ENCODE peak calls at places on chromosomes 13 and 19, in five cellular contexts. One of them, this sample, is unnamed.

GRCh38 chr19:38693380-38694223 is 46.2 kb downstream of the ACTN4 start:
- DNase-seq in mesenchymal stem cell: peak
- DNase-seq in trophoblast cell: no peak
- DNase-seq in neuronal stem cell: peak
- DNase-seq in H1: no peak
- DNase-seq in this sample: peak

GRCh38 chr19:35609881-35610353 is 2.6 kb upstream of the HAUS5 start:
- DNase-seq in mesenchymal stem cell: no peak
- DNase-seq in neuronal stem cell: no peak
- DNase-seq in trophoblast cell: no peak
- DNase-seq in H1: no peak
- DNase-seq in this sample: no peak

GRCh38 chr13:43383488-43384165 is 360.2 kb downstream of the DNAJC15 start:
- DNase-seq in H1: no peak
- DNase-seq in trophoblast cell: no peak
- DNase-seq in neuronal stem cell: no peak
- DNase-seq in mesenchymal stem cell: no peak
- DNase-seq in this sample: no peak

GRCh38 chr13:96792736-96793444 is 201.4 kb downstream of the OXGR1 start:
- DNase-seq in trophoblast cell: no peak
- DNase-seq in neuronal stem cell: no peak
- DNase-seq in mesenchymal stem cell: no peak
- DNase-seq in H1: no peak
- DNase-seq in this sample: no peak

GRCh38 chr19:49787746-49788145 is 20.9 kb downstream of the AP2A1 start:
- DNase-seq in neuronal stem cell: no peak
- DNase-seq in mesenchymal stem cell: no peak
- DNase-seq in H1: no peak
- DNase-seq in trophoblast cell: peak
- DNase-seq in this sample: no peak

GRCh38 chr19:29060833-29061364 is 152.1 kb downstream of the UQCRFS1 start:
- DNase-seq in neuronal stem cell: no peak
- DNase-seq in mesenchymal stem cell: no peak
- DNase-seq in H1: no peak
- DNase-seq in trophoblast cell: no peak
- DNase-seq in this sample: no peak

GRCh38 chr13:35552172-35552844 is 75.8 kb upstream of the MAB21L1 start:
- DNase-seq in mesenchymal stem cell: no peak
- DNase-seq in trophoblast cell: peak
- DNase-seq in H1: no peak
- DNase-seq in neuronal stem cell: no peak
- DNase-seq in this sample: no peak

GRCh38 chr19:48878219-48879024 is 6.2 kb downstream of the PPP1R15A start:
- DNase-seq in neuronal stem cell: no peak
- DNase-seq in mesenchymal stem cell: peak
- DNase-seq in trophoblast cell: peak
- DNase-seq in H1: no peak
- DNase-seq in this sample: no peak

GRCh38 chr13:21478881-21479808 is 20.0 kb upstream of the ZDHHC20 start:
- DNase-seq in H1: no peak
- DNase-seq in trophoblast cell: peak
- DNase-seq in neuronal stem cell: peak
- DNase-seq in mesenchymal stem cell: peak
- DNase-seq in this sample: no peak

GRCh38 chr13:19864018-19864338 is 529 bp upstream of the ZMYM5 start:
- DNase-seq in mesenchymal stem cell: peak
- DNase-seq in neuronal stem cell: peak
- DNase-seq in H1: no peak
- DNase-seq in trophoblast cell: peak
- DNase-seq in this sample: no peak

GRCh38 chr13:91185294-91185863 is 162.1 kb upstream of the MIR17HG start:
- DNase-seq in mesenchymal stem cell: peak
- DNase-seq in H1: no peak
- DNase-seq in neuronal stem cell: no peak
- DNase-seq in trophoblast cell: no peak
- DNase-seq in this sample: no peak

GRCh38 chr13:97648171-97648880 is 214.4 kb downstream of the RAP2A start:
- DNase-seq in neuronal stem cell: no peak
- DNase-seq in mesenchymal stem cell: peak
- DNase-seq in trophoblast cell: peak
- DNase-seq in H1: no peak
- DNase-seq in this sample: no peak

GRCh38 chr13:59409211-59409610 is 754.5 kb downstream of the DIAPH3 start:
- DNase-seq in neuronal stem cell: no peak
- DNase-seq in trophoblast cell: no peak
- DNase-seq in H1: peak
- DNase-seq in mesenchymal stem cell: peak
- DNase-seq in this sample: peak

GRCh38 chr13:93226623-93227279 is at the start of gene GPC6:
- DNase-seq in trophoblast cell: no peak
- DNase-seq in H1: no peak
- DNase-seq in neuronal stem cell: peak
- DNase-seq in mesenchymal stem cell: peak
- DNase-seq in this sample: peak

GRCh38 chr13:93226065-93226622 is 463 bp upstream of the GPC6 start:
- DNase-seq in H1: no peak
- DNase-seq in neuronal stem cell: peak
- DNase-seq in trophoblast cell: no peak
- DNase-seq in mesenchymal stem cell: no peak
- DNase-seq in this sample: no peak

GRCh38 chr13:93225610-93226009 is 997 bp upstream of the GPC6 start:
- DNase-seq in H1: no peak
- DNase-seq in trophoblast cell: no peak
- DNase-seq in mesenchymal stem cell: no peak
- DNase-seq in neuronal stem cell: no peak
- DNase-seq in this sample: no peak

GRCh38 chr13:93227906-93228801 is 1.5 kb downstream of the GPC6 start:
- DNase-seq in neuronal stem cell: peak
- DNase-seq in H1: peak
- DNase-seq in mesenchymal stem cell: peak
- DNase-seq in trophoblast cell: no peak
- DNase-seq in this sample: peak

DNA sequence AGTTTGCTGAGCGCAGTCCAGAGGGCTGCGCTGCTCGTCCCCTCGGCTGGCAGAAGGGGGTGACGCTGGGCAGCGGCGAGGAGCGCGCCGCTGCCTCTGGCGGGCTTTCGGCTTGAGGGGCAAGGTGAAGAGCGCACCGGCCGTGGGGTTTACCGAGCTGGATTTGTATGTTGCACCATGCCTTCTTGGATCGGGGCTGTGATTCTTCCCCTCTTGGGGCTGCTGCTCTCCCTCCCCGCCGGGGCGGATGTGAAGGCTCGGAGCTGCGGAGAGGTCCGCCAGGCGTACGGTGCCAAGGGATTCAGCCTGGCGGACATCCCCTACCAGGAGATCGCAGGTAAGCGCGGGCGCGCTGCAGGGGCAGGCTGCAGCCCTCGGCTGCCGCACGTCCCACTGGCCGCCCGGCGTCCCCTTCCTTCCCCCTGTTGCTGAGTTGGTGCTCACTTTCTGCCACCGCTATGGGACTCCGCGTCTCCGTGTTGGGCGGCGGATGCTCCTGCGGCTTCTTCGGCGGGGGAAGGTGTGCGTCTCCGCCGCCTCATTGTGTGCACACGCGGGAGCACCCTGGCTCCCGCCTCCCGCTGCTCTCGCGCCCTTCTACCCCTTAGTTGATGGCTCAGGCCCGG is 786 bp downstream of the GPC6 start:
- DNase-seq in H1: peak
- DNase-seq in mesenchymal stem cell: peak
- DNase-seq in neuronal stem cell: peak
- DNase-seq in trophoblast cell: no peak
- DNase-seq in this sample: peak
- H3K4me2 ChIP-seq in H1: peak
- H3K4me2 ChIP-seq in mesenchymal stem cell: peak
- H3K4me2 ChIP-seq in neuronal stem cell: peak
- H3K4me2 ChIP-seq in trophoblast cell: peak
- H3K4me2 ChIP-seq in this sample: peak

GRCh38 chr13:113905942-113906341 is 42.1 kb upstream of the GAS6 start:
- DNase-seq in trophoblast cell: no peak
- DNase-seq in H1: no peak
- DNase-seq in neuronal stem cell: no peak
- DNase-seq in mesenchymal stem cell: no peak
- DNase-seq in this sample: no peak

GRCh38 chr13:113907637-113908617 is 44.1 kb upstream of the GAS6 start:
- DNase-seq in trophoblast cell: peak
- DNase-seq in mesenchymal stem cell: peak
- DNase-seq in neuronal stem cell: no peak
- DNase-seq in H1: no peak
- DNase-seq in this sample: no peak

GRCh38 chr13:113904411-113904810 is 40.5 kb upstream of the GAS6 start:
- DNase-seq in mesenchymal stem cell: peak
- DNase-seq in H1: peak
- DNase-seq in trophoblast cell: no peak
- DNase-seq in neuronal stem cell: no peak
- DNase-seq in this sample: peak

GRCh38 chr13:113905018-113905417 is 41.1 kb upstream of the GAS6 start:
- DNase-seq in mesenchymal stem cell: no peak
- DNase-seq in H1: no peak
- DNase-seq in trophoblast cell: no peak
- DNase-seq in neuronal stem cell: no peak
- DNase-seq in this sample: no peak

GRCh38 chr13:113906566-113906965 is 42.7 kb upstream of the GAS6 start:
- DNase-seq in H1: peak
- DNase-seq in neuronal stem cell: no peak
- DNase-seq in trophoblast cell: no peak
- DNase-seq in mesenchymal stem cell: no peak
- DNase-seq in this sample: no peak
- H2BK12ac ChIP-seq in H1: no peak
- H2BK12ac ChIP-seq in neuronal stem cell: no peak
- H2BK12ac ChIP-seq in trophoblast cell: peak
- H2BK12ac ChIP-seq in mesenchymal stem cell: peak
- H2BK12ac ChIP-seq in this sample: no peak

DNA sequence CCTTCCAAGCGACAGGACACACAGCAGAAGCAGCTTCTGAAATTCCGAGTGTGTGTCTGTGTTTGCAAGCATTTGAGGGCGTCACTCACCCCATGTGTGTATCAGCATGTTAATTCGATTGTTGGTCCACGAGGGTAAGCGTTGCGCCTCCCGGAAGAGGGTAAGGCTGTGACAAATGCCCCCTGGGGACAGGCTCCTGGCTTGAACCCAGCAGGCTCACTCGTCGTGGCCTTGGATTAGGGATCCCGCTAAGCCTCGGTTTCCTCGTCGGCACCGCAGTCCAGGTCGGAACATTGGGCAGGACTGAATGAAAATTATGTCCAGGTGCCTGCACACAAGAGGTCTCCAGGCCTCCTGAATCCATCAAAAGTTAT is 606 bp upstream of the STXBP2 start:
- DNase-seq in trophoblast cell: no peak
- DNase-seq in H1: no peak
- DNase-seq in neuronal stem cell: no peak
- DNase-seq in mesenchymal stem cell: no peak
- DNase-seq in this sample: no peak
- H3K4me2 ChIP-seq in trophoblast cell: peak
- H3K4me2 ChIP-seq in H1: peak
- H3K4me2 ChIP-seq in neuronal stem cell: no peak
- H3K4me2 ChIP-seq in mesenchymal stem cell: peak
- H3K4me2 ChIP-seq in this sample: no peak

DNA sequence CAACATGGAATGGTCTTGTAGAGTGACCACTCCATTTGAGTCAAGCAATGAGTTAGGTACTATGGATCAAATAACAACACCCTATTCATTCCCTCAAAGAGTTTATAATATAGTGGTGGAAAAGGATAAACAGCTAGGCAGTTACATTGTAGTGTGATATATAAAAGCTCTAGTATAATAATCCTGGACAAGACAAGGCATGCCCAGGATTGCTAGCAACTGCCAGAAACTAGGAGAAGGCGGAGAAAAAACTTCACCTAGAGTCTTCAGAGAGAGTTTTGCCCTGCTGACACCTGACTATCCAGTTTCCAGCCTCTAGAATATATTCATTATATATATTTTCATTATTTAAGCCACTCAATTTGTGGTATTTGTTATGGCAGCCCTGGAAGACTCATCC is 530.6 kb downstream of the KLF12 start:
- DNase-seq in neuronal stem cell: no peak
- DNase-seq in mesenchymal stem cell: no peak
- DNase-seq in H1: no peak
- DNase-seq in trophoblast cell: no peak
- DNase-seq in this sample: no peak
- H2BK12ac ChIP-seq in neuronal stem cell: no peak
- H2BK12ac ChIP-seq in mesenchymal stem cell: no peak
- H2BK12ac ChIP-seq in H1: no peak
- H2BK12ac ChIP-seq in trophoblast cell: no peak
- H2BK12ac ChIP-seq in this sample: no peak

GRCh38 chr13:51845574-51846318 is 769 bp upstream of the TMEM272 start:
- DNase-seq in neuronal stem cell: no peak
- DNase-seq in mesenchymal stem cell: no peak
- DNase-seq in trophoblast cell: no peak
- DNase-seq in H1: no peak
- DNase-seq in this sample: peak

GRCh38 chr13:51846756-51847155 is 1.8 kb upstream of the TMEM272 start:
- DNase-seq in H1: no peak
- DNase-seq in neuronal stem cell: no peak
- DNase-seq in trophoblast cell: no peak
- DNase-seq in mesenchymal stem cell: no peak
- DNase-seq in this sample: no peak

GRCh38 chr13:51844862-51845573 is at the start of gene TMEM272:
- DNase-seq in neuronal stem cell: peak
- DNase-seq in mesenchymal stem cell: peak
- DNase-seq in trophoblast cell: peak
- DNase-seq in H1: peak
- DNase-seq in this sample: peak

GRCh38 chr13:51848674-51849073 is 3.7 kb upstream of the TMEM272 start:
- DNase-seq in neuronal stem cell: no peak
- DNase-seq in trophoblast cell: no peak
- DNase-seq in mesenchymal stem cell: peak
- DNase-seq in H1: no peak
- DNase-seq in this sample: no peak

DNA sequence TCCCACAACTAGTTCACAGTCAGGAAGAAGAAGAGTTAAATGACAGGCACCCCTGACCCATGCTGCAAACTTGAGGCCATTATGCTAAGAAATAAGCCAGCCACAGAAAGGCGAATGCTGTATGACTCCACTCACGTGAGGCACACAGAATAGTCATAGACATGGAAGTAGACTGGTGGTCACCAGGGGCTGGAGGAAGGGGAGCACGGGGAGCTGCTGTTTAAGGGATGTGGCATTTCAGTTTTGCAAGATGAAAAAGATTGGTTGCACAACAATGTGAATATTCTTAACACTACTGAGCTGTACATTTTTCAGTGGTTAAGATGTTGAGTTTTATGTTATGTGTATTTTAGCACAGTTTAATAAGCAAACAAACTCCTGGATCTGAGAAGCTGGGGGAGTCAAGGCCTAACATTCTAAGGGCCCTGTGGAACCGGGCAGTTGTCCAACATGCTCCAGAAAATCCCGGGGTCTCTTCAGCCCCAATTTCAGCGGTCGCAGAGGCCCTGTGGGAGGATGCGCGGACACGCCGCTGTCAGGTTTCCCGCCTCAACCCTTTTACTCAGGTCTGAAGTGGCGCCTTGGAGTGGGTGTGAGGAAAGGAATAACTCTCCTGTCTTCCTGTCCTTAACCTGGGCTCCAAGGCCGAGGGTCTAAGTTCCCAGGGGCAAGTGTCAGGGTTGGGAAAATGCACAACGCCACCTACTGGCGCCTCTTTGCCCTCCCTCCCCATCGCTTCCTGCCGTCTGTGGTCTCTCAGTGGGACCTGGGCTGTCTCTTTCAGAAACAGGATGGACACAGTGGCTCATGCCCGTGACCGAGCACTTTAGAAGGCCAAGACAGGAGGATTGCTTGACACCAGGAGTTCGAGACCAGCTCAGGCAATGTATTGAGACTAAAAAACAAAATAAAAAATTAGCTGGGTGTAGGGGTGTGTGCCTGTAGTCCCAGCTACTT is 4.4 kb upstream of the TMEM272 start:
- DNase-seq in trophoblast cell: no peak
- DNase-seq in H1: peak
- DNase-seq in neuronal stem cell: peak
- DNase-seq in mesenchymal stem cell: peak
- DNase-seq in this sample: peak
- H3K4me2 ChIP-seq in trophoblast cell: no peak
- H3K4me2 ChIP-seq in H1: no peak
- H3K4me2 ChIP-seq in neuronal stem cell: no peak
- H3K4me2 ChIP-seq in mesenchymal stem cell: no peak
- H3K4me2 ChIP-seq in this sample: no peak